ENCODE peak calls at places on chromosome 21, in five cellular contexts. V, J, N, T and C are unnamed samples.

GRCh38 chr21:38148046-38148445 is 108.7 kb upstream of the KCNJ15 start:
- DNase-seq in V (no peak), J (no peak), N (no peak), T (no peak), C (no peak)

GRCh38 chr21:17200250-17200649 is 312.6 kb upstream of the CXADR start:
- DNase-seq in V (no peak), J (no peak), N (no peak), T (no peak), C (no peak)

GRCh38 chr21:33325222-33326067 is 675 bp downstream of the IFNAR1 start:
- DNase-seq in V (no peak), J (peak; percentile 8), N (peak; percentile 35), T (no peak), C (peak; percentile 40)

GRCh38 chr21:43279578-43279894 is 110.7 kb downstream of the CRYAA start:
- DNase-seq in V (no peak), J (no peak), N (no peak), T (no peak), C (no peak)

GRCh38 chr21:16002872-16003466 is 273.2 kb downstream of the USP25 start:
- DNase-seq in V (no peak), J (no peak), N (no peak), T (no peak), C (no peak)

GRCh38 chr21:42201615-42202161 is 17.3 kb upstream of the ABCG1 start:
- DNase-seq in V (no peak), J (no peak), N (no peak), T (no peak), C (no peak)

GRCh38 chr21:27464643-27465042 is 497.8 kb upstream of the ADAMTS5 start:
- DNase-seq in V (no peak), J (no peak), N (no peak), T (no peak), C (no peak)

GRCh38 chr21:44018813-44019567 is 6.9 kb downstream of the TRAPPC10 start:
- DNase-seq in V (no peak), J (no peak), N (no peak), T (no peak), C (no peak)

GRCh38 chr21:31623664-31624063 is 35.8 kb upstream of the SOD1 start:
- DNase-seq in V (no peak), J (no peak), N (no peak), T (no peak), C (peak; percentile 40)

GRCh38 chr21:14453339-14453738 is 70.4 kb upstream of the HSPA13 start:
- DNase-seq in V (peak; percentile 96), J (no peak), N (no peak), T (no peak), C (no peak)

GRCh38 chr21:36676039-36676950 is 22.6 kb upstream of the SIM2 start:
- DNase-seq in V (no peak), J (no peak), N (no peak), T (no peak), C (no peak)

GRCh38 chr21:41489329-41489728 is 18.6 kb downstream of the TMPRSS2 start:
- DNase-seq in V (no peak), J (no peak), N (no peak), T (no peak), C (no peak)

GRCh38 chr21:36203603-36203889 is 46.9 kb downstream of the DOP1B start:
- DNase-seq in V (peak; percentile 16), J (no peak), N (peak; percentile 34), T (no peak), C (no peak)

GRCh38 chr21:23402929-23403520 is 2204.3 kb downstream of the MRPL39 start:
- DNase-seq in V (no peak), J (no peak), N (no peak), T (no peak), C (no peak)

GRCh38 chr21:14251336-14251735 is 35.4 kb downstream of the RBM11 start:
- DNase-seq in V (no peak), J (no peak), N (no peak), T (no peak), C (no peak)

GRCh38 chr21:39182484-39183271 is 573 bp downstream of the PSMG1 start:
- DNase-seq in V (no peak), J (no peak), N (no peak), T (no peak), C (no peak)

GRCh38 chr21:45280969-45281368 is 6.7 kb downstream of the POFUT2 start:
- DNase-seq in V (no peak), J (no peak), N (no peak), T (no peak), C (no peak)

GRCh38 chr21:46425566-46425965 is 33.1 kb upstream of the DIP2A start:
- DNase-seq in V (no peak), J (no peak), N (no peak), T (no peak), C (no peak)

GRCh38 chr21:14545906-14546480 is at the start of gene SAMSN1:
- DNase-seq in V (peak; percentile 78), J (no peak), N (no peak), T (no peak), C (no peak)

GRCh38 chr21:33362044-33362555 is 37.3 kb downstream of the IFNAR1 start:
- DNase-seq in V (no peak), J (peak; percentile 66), N (no peak), T (peak; percentile 56), C (no peak)

GRCh38 chr21:32572574-32573420 is 12.5 kb downstream of the TCP10L start:
- DNase-seq in V (no peak), J (no peak), N (peak; percentile 71), T (no peak), C (no peak)

GRCh38 chr21:46294647-46295176 is 8.6 kb downstream of the YBEY start:
- DNase-seq in V (no peak), J (no peak), N (no peak), T (no peak), C (peak; percentile 6)

GRCh38 chr21:42550817-42551216 is 37.2 kb downstream of the SLC37A1 start:
- DNase-seq in V (no peak), J (no peak), N (no peak), T (no peak), C (no peak)

GRCh38 chr21:21688877-21689276 is 690.7 kb downstream of the NCAM2 start:
- DNase-seq in V (no peak), J (peak; percentile 56), N (no peak), T (peak; percentile 27), C (peak; percentile 21)

GRCh38 chr21:15211491-15212133 is 146.8 kb upstream of the NRIP1 start:
- DNase-seq in V (no peak), J (no peak), N (peak; percentile 97), T (no peak), C (no peak)

GRCh38 chr21:31786164-31786920 is 54.4 kb upstream of the SCAF4 start:
- DNase-seq in V (no peak), J (no peak), N (no peak), T (no peak), C (no peak)

GRCh38 chr21:44764319-44765230 is 37.0 kb downstream of the UBE2G2 start:
- DNase-seq in V (no peak), J (no peak), N (no peak), T (no peak), C (no peak)

GRCh38 chr21:38930838-38931237 is 125.1 kb downstream of the ETS2 start:
- DNase-seq in V (no peak), J (no peak), N (no peak), T (no peak), C (no peak)

GRCh38 chr21:34952701-34953100 is 96.4 kb downstream of the RUNX1 start:
- DNase-seq in V (no peak), J (no peak), N (no peak), T (no peak), C (no peak)
- TF ChIP-seq SUZ12 in V (no peak), J (no peak), N (no peak), T (no peak), C (no peak)

DNA sequence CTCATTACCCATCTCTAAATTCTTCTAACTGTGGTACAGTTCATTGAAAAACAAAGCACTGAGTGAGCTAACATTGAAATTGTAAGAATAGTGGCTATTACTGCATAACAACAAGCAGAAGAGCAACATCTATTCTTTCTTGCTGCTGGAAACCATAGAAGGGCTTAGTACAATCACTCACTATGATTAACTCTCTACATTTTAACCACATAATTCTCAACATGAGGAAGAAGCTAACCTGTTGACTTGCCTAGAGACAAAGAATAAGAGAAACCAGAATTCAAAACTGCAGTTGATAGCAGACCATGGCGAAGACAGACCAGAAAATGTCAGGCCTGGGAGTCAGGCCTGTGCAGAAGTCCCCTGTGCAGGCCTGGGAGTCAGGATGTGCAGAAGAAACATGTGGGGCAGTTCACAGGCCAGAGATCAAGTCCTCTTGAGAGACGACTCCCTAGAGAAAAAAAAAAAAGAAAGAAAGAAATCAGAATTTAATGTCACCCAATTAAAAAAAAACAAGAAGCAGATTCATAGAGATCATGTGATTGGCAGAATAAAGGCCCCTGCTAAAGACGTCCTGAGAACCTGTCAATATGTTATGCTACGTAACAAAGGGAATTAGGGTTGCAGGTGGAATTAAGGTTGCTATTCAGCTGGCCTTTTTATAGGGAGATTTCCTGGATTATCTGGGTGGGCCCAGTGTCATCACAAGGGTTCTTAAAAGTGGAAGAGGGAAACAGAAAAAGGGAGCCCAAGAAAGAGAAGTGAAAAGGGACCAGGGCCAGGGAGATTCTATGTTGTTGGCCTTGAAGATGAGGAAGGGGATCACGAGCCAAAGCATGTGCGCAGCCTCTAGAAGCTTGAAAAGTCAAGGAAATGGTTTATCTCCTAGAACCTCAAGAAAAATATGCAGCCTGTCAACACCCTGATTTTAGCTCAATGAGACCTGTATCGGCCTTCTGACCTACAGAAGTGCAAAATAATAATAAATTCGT is 94.9 kb downstream of the MRPL39 start:
- DNase-seq in V (no peak), J (no peak), N (no peak), T (no peak), C (no peak)
- TF ChIP-seq SUZ12 in V (no peak), J (no peak), N (no peak), T (no peak), C (no peak)

DNA sequence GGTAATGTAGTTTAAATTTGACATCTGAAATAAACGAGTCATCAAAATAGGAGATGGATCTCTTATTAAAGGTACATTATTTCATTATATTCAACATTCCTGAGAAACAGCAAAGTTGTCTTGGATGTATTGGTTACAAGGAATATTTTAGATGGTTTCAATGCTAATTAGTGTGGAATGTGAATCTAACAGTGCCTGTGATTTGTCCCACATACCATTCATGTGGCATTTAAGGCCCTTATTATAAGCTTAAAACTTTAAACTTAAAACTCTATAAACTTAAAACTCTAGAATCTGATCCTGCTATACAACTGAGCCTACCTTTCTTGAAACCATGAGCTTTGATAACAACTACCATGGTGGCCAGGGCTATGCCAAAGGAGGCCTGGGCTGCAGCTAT is at the start of gene KRTAP22-1:
- DNase-seq in V (no peak), J (no peak), N (no peak), T (no peak), C (no peak)
- TF ChIP-seq SUZ12 in V (no peak), J (no peak), N (no peak), T (no peak), C (no peak)

GRCh38 chr21:18370292-18370691 is 33.3 kb downstream of the TMPRSS15 start:
- DNase-seq in V (no peak), J (no peak), N (no peak), T (no peak), C (no peak)

GRCh38 chr21:18373631-18374030 is 30.0 kb downstream of the TMPRSS15 start:
- DNase-seq in V (no peak), J (no peak), N (no peak), T (no peak), C (no peak)

GRCh38 chr21:18368193-18368592 is 35.4 kb downstream of the TMPRSS15 start:
- DNase-seq in V (no peak), J (no peak), N (no peak), T (no peak), C (no peak)

DNA sequence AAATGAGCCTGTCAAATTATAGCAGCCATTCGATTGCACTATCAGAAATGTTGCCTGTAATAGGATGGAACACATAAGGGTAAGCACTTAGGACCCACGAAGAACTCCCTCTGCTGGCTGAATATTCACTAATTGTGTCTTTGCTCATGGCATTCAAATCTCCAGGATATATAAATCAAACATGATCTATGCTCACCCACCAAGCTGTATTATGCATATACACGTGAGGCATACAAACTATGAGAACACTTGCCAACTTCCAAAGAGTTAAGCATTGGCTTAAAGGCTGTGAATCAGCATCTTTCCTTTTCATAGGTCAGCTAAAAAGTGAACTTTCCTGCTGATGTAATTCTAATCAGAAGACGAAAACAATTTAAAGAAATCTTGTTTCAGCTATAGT is 34.5 kb downstream of the TMPRSS15 start:
- DNase-seq in V (no peak), J (peak; percentile 30), N (peak; percentile 2), T (no peak), C (peak; percentile 14)
- TF ChIP-seq SUZ12 in V (no peak), J (no peak), N (no peak), T (no peak), C (no peak)